ENCODE peak calls at places on chromosome 20, in four cellular contexts. One of them, this sample, is unnamed.

GRCh38 chr20:2538931-2539330 is 2.6 kb downstream of the TMC2 start:
- DNase-seq in stimulated activated CD8-positive, alpha-beta memory T cell treated with anti-CD3 and anti-CD28 coated beads, Interleukin-7, amount 100 ng/mL, for 4 hours: no peak
- DNase-seq in kidney glomerular epithelial cell: no peak
- DNase-seq in posterior vena cava: no peak
- DNase-seq in this sample: no peak

GRCh38 chr20:21125072-21125848 is 622 bp upstream of the KIZ start:
- DNase-seq in kidney glomerular epithelial cell: peak
- DNase-seq in stimulated activated CD8-positive, alpha-beta memory T cell treated with anti-CD3 and anti-CD28 coated beads, Interleukin-7, amount 100 ng/mL, for 4 hours: no peak
- DNase-seq in posterior vena cava: no peak
- DNase-seq in this sample: no peak

GRCh38 chr20:47607208-47607613 is 105.5 kb downstream of the NCOA3 start:
- DNase-seq in posterior vena cava: no peak
- DNase-seq in stimulated activated CD8-positive, alpha-beta memory T cell treated with anti-CD3 and anti-CD28 coated beads, Interleukin-7, amount 100 ng/mL, for 4 hours: no peak
- DNase-seq in kidney glomerular epithelial cell: no peak
- DNase-seq in this sample: no peak

GRCh38 chr20:23653400-23653938 is 15.7 kb upstream of the CST3 start:
- DNase-seq in kidney glomerular epithelial cell: no peak
- DNase-seq in stimulated activated CD8-positive, alpha-beta memory T cell treated with anti-CD3 and anti-CD28 coated beads, Interleukin-7, amount 100 ng/mL, for 4 hours: no peak
- DNase-seq in posterior vena cava: no peak
- DNase-seq in this sample: no peak

GRCh38 chr20:42678895-42679294 is 510.8 kb downstream of the PTPRT start:
- DNase-seq in kidney glomerular epithelial cell: no peak
- DNase-seq in posterior vena cava: no peak
- DNase-seq in stimulated activated CD8-positive, alpha-beta memory T cell treated with anti-CD3 and anti-CD28 coated beads, Interleukin-7, amount 100 ng/mL, for 4 hours: no peak
- DNase-seq in this sample: no peak

GRCh38 chr20:5197270-5197827 is 70.5 kb downstream of the CDS2 start:
- DNase-seq in posterior vena cava: no peak
- DNase-seq in stimulated activated CD8-positive, alpha-beta memory T cell treated with anti-CD3 and anti-CD28 coated beads, Interleukin-7, amount 100 ng/mL, for 4 hours: no peak
- DNase-seq in kidney glomerular epithelial cell: no peak
- DNase-seq in this sample: no peak

GRCh38 chr20:22717466-22717865 is 133.1 kb upstream of the FOXA2 start:
- DNase-seq in posterior vena cava: no peak
- DNase-seq in kidney glomerular epithelial cell: no peak
- DNase-seq in stimulated activated CD8-positive, alpha-beta memory T cell treated with anti-CD3 and anti-CD28 coated beads, Interleukin-7, amount 100 ng/mL, for 4 hours: no peak
- DNase-seq in this sample: no peak

GRCh38 chr20:36969478-36970186 is 18.1 kb upstream of the SAMHD1 start:
- DNase-seq in posterior vena cava: no peak
- DNase-seq in stimulated activated CD8-positive, alpha-beta memory T cell treated with anti-CD3 and anti-CD28 coated beads, Interleukin-7, amount 100 ng/mL, for 4 hours: no peak
- DNase-seq in kidney glomerular epithelial cell: no peak
- DNase-seq in this sample: no peak

GRCh38 chr20:57573893-57574292 is 13.0 kb downstream of the PCK1 start:
- DNase-seq in kidney glomerular epithelial cell: no peak
- DNase-seq in posterior vena cava: no peak
- DNase-seq in stimulated activated CD8-positive, alpha-beta memory T cell treated with anti-CD3 and anti-CD28 coated beads, Interleukin-7, amount 100 ng/mL, for 4 hours: no peak
- DNase-seq in this sample: no peak

GRCh38 chr20:49583343-49583668 is 15.4 kb upstream of the PTGIS start:
- DNase-seq in posterior vena cava: no peak
- DNase-seq in kidney glomerular epithelial cell: no peak
- DNase-seq in stimulated activated CD8-positive, alpha-beta memory T cell treated with anti-CD3 and anti-CD28 coated beads, Interleukin-7, amount 100 ng/mL, for 4 hours: no peak
- DNase-seq in this sample: no peak

GRCh38 chr20:60254901-60255411 is 296.7 kb downstream of the CDH26 start:
- DNase-seq in stimulated activated CD8-positive, alpha-beta memory T cell treated with anti-CD3 and anti-CD28 coated beads, Interleukin-7, amount 100 ng/mL, for 4 hours: no peak
- DNase-seq in posterior vena cava: no peak
- DNase-seq in kidney glomerular epithelial cell: no peak
- DNase-seq in this sample: no peak

GRCh38 chr20:62588458-62589149 is 53.7 kb upstream of the SLCO4A1 start:
- DNase-seq in stimulated activated CD8-positive, alpha-beta memory T cell treated with anti-CD3 and anti-CD28 coated beads, Interleukin-7, amount 100 ng/mL, for 4 hours: no peak
- DNase-seq in kidney glomerular epithelial cell: no peak
- DNase-seq in posterior vena cava: no peak
- DNase-seq in this sample: no peak

GRCh38 chr20:49140834-49141233 is 47.3 kb downstream of the STAU1 start:
- DNase-seq in kidney glomerular epithelial cell: no peak
- DNase-seq in posterior vena cava: no peak
- DNase-seq in stimulated activated CD8-positive, alpha-beta memory T cell treated with anti-CD3 and anti-CD28 coated beads, Interleukin-7, amount 100 ng/mL, for 4 hours: no peak
- DNase-seq in this sample: no peak

GRCh38 chr20:8654486-8654885 is 414.4 kb upstream of the PLCB4 start:
- DNase-seq in posterior vena cava: no peak
- DNase-seq in stimulated activated CD8-positive, alpha-beta memory T cell treated with anti-CD3 and anti-CD28 coated beads, Interleukin-7, amount 100 ng/mL, for 4 hours: no peak
- DNase-seq in kidney glomerular epithelial cell: no peak
- DNase-seq in this sample: no peak

GRCh38 chr20:46939031-46939430 is 44.4 kb downstream of the EYA2 start:
- DNase-seq in kidney glomerular epithelial cell: no peak
- DNase-seq in posterior vena cava: no peak
- DNase-seq in stimulated activated CD8-positive, alpha-beta memory T cell treated with anti-CD3 and anti-CD28 coated beads, Interleukin-7, amount 100 ng/mL, for 4 hours: no peak
- DNase-seq in this sample: no peak

GRCh38 chr20:417801-418342 is 9.8 kb downstream of the RBCK1 start:
- DNase-seq in posterior vena cava: peak
- DNase-seq in kidney glomerular epithelial cell: no peak
- DNase-seq in stimulated activated CD8-positive, alpha-beta memory T cell treated with anti-CD3 and anti-CD28 coated beads, Interleukin-7, amount 100 ng/mL, for 4 hours: no peak
- DNase-seq in this sample: no peak

GRCh38 chr20:38209736-38210405 is 44.8 kb upstream of the TGM2 start:
- DNase-seq in kidney glomerular epithelial cell: peak
- DNase-seq in posterior vena cava: no peak
- DNase-seq in stimulated activated CD8-positive, alpha-beta memory T cell treated with anti-CD3 and anti-CD28 coated beads, Interleukin-7, amount 100 ng/mL, for 4 hours: no peak
- DNase-seq in this sample: no peak

GRCh38 chr20:49701313-49701731 is 12.4 kb downstream of the B4GALT5 start:
- DNase-seq in stimulated activated CD8-positive, alpha-beta memory T cell treated with anti-CD3 and anti-CD28 coated beads, Interleukin-7, amount 100 ng/mL, for 4 hours: peak
- DNase-seq in kidney glomerular epithelial cell: no peak
- DNase-seq in posterior vena cava: no peak
- DNase-seq in this sample: no peak

GRCh38 chr20:10919549-10920140 is 245.8 kb upstream of the JAG1 start:
- DNase-seq in posterior vena cava: peak
- DNase-seq in kidney glomerular epithelial cell: no peak
- DNase-seq in stimulated activated CD8-positive, alpha-beta memory T cell treated with anti-CD3 and anti-CD28 coated beads, Interleukin-7, amount 100 ng/mL, for 4 hours: no peak
- DNase-seq in this sample: no peak

GRCh38 chr20:47857142-47857993 is 72.1 kb upstream of the SULF2 start:
- DNase-seq in posterior vena cava: no peak
- DNase-seq in kidney glomerular epithelial cell: peak
- DNase-seq in stimulated activated CD8-positive, alpha-beta memory T cell treated with anti-CD3 and anti-CD28 coated beads, Interleukin-7, amount 100 ng/mL, for 4 hours: no peak
- DNase-seq in this sample: no peak

GRCh38 chr20:32449890-32450401 is 91.8 kb downstream of the ASXL1 start:
- DNase-seq in kidney glomerular epithelial cell: no peak
- DNase-seq in posterior vena cava: no peak
- DNase-seq in stimulated activated CD8-positive, alpha-beta memory T cell treated with anti-CD3 and anti-CD28 coated beads, Interleukin-7, amount 100 ng/mL, for 4 hours: no peak
- DNase-seq in this sample: no peak

GRCh38 chr20:45095753-45096371 is 5.1 kb downstream of the KCNS1 start:
- DNase-seq in posterior vena cava: no peak
- DNase-seq in stimulated activated CD8-positive, alpha-beta memory T cell treated with anti-CD3 and anti-CD28 coated beads, Interleukin-7, amount 100 ng/mL, for 4 hours: peak
- DNase-seq in kidney glomerular epithelial cell: peak
- DNase-seq in this sample: no peak

GRCh38 chr20:15240801-15241200 is 903.4 kb upstream of the FLRT3 start:
- DNase-seq in stimulated activated CD8-positive, alpha-beta memory T cell treated with anti-CD3 and anti-CD28 coated beads, Interleukin-7, amount 100 ng/mL, for 4 hours: no peak
- DNase-seq in kidney glomerular epithelial cell: no peak
- DNase-seq in posterior vena cava: no peak
- DNase-seq in this sample: no peak

GRCh38 chr20:14883324-14883723 is 545.9 kb upstream of the FLRT3 start:
- DNase-seq in kidney glomerular epithelial cell: no peak
- DNase-seq in stimulated activated CD8-positive, alpha-beta memory T cell treated with anti-CD3 and anti-CD28 coated beads, Interleukin-7, amount 100 ng/mL, for 4 hours: no peak
- DNase-seq in posterior vena cava: no peak
- DNase-seq in this sample: no peak

GRCh38 chr20:40811660-40812414 is 122.8 kb upstream of the MAFB start:
- DNase-seq in stimulated activated CD8-positive, alpha-beta memory T cell treated with anti-CD3 and anti-CD28 coated beads, Interleukin-7, amount 100 ng/mL, for 4 hours: no peak
- DNase-seq in posterior vena cava: no peak
- DNase-seq in kidney glomerular epithelial cell: no peak
- DNase-seq in this sample: no peak

GRCh38 chr20:62662422-62662821 is 20.1 kb downstream of the SLCO4A1 start:
- DNase-seq in stimulated activated CD8-positive, alpha-beta memory T cell treated with anti-CD3 and anti-CD28 coated beads, Interleukin-7, amount 100 ng/mL, for 4 hours: no peak
- DNase-seq in posterior vena cava: no peak
- DNase-seq in kidney glomerular epithelial cell: no peak
- DNase-seq in this sample: no peak

GRCh38 chr20:17666491-17666890 is 15.6 kb downstream of the RRBP1 start:
- DNase-seq in stimulated activated CD8-positive, alpha-beta memory T cell treated with anti-CD3 and anti-CD28 coated beads, Interleukin-7, amount 100 ng/mL, for 4 hours: no peak
- DNase-seq in posterior vena cava: no peak
- DNase-seq in kidney glomerular epithelial cell: peak
- DNase-seq in this sample: no peak

GRCh38 chr20:21237956-21238355 is 65.2 kb upstream of the XRN2 start:
- DNase-seq in kidney glomerular epithelial cell: no peak
- DNase-seq in stimulated activated CD8-positive, alpha-beta memory T cell treated with anti-CD3 and anti-CD28 coated beads, Interleukin-7, amount 100 ng/mL, for 4 hours: no peak
- DNase-seq in posterior vena cava: no peak
- DNase-seq in this sample: no peak

GRCh38 chr20:46118481-46119020 is 437 bp downstream of the CD40 start:
- DNase-seq in kidney glomerular epithelial cell: peak
- DNase-seq in stimulated activated CD8-positive, alpha-beta memory T cell treated with anti-CD3 and anti-CD28 coated beads, Interleukin-7, amount 100 ng/mL, for 4 hours: no peak
- DNase-seq in posterior vena cava: peak
- DNase-seq in this sample: no peak

GRCh38 chr20:536426-537012 is 7.1 kb downstream of the CSNK2A1 start:
- DNase-seq in kidney glomerular epithelial cell: no peak
- DNase-seq in stimulated activated CD8-positive, alpha-beta memory T cell treated with anti-CD3 and anti-CD28 coated beads, Interleukin-7, amount 100 ng/mL, for 4 hours: no peak
- DNase-seq in posterior vena cava: no peak
- DNase-seq in this sample: no peak

GRCh38 chr20:30488941-30489601 is 768.4 kb upstream of the DEFB115 start:
- DNase-seq in kidney glomerular epithelial cell: no peak
- DNase-seq in stimulated activated CD8-positive, alpha-beta memory T cell treated with anti-CD3 and anti-CD28 coated beads, Interleukin-7, amount 100 ng/mL, for 4 hours: no peak
- DNase-seq in posterior vena cava: no peak
- DNase-seq in this sample: no peak

GRCh38 chr20:24969203-24970029 is 20.3 kb downstream of the CST7 start:
- DNase-seq in posterior vena cava: no peak
- DNase-seq in stimulated activated CD8-positive, alpha-beta memory T cell treated with anti-CD3 and anti-CD28 coated beads, Interleukin-7, amount 100 ng/mL, for 4 hours: no peak
- DNase-seq in kidney glomerular epithelial cell: no peak
- DNase-seq in this sample: no peak

GRCh38 chr20:25042531-25043498 is 15.1 kb downstream of the ACSS1 start:
- DNase-seq in stimulated activated CD8-positive, alpha-beta memory T cell treated with anti-CD3 and anti-CD28 coated beads, Interleukin-7, amount 100 ng/mL, for 4 hours: no peak
- DNase-seq in kidney glomerular epithelial cell: no peak
- DNase-seq in posterior vena cava: peak
- DNase-seq in this sample: peak

GRCh38 chr20:57157106-57157691 is 109.2 kb downstream of the BMP7 start:
- DNase-seq in posterior vena cava: no peak
- DNase-seq in stimulated activated CD8-positive, alpha-beta memory T cell treated with anti-CD3 and anti-CD28 coated beads, Interleukin-7, amount 100 ng/mL, for 4 hours: no peak
- DNase-seq in kidney glomerular epithelial cell: no peak
- DNase-seq in this sample: no peak

GRCh38 chr20:25318471-25319240 is 70.8 kb downstream of the PYGB start:
- DNase-seq in stimulated activated CD8-positive, alpha-beta memory T cell treated with anti-CD3 and anti-CD28 coated beads, Interleukin-7, amount 100 ng/mL, for 4 hours: no peak
- DNase-seq in kidney glomerular epithelial cell: no peak
- DNase-seq in posterior vena cava: no peak
- DNase-seq in this sample: peak

GRCh38 chr20:57392130-57392445 is 892 bp downstream of the RBM38 start:
- DNase-seq in posterior vena cava: peak
- DNase-seq in kidney glomerular epithelial cell: no peak
- DNase-seq in stimulated activated CD8-positive, alpha-beta memory T cell treated with anti-CD3 and anti-CD28 coated beads, Interleukin-7, amount 100 ng/mL, for 4 hours: no peak
- DNase-seq in this sample: no peak

GRCh38 chr20:25246182-25246943 is 1.5 kb upstream of the PYGB start:
- DNase-seq in posterior vena cava: peak
- DNase-seq in kidney glomerular epithelial cell: no peak
- DNase-seq in stimulated activated CD8-positive, alpha-beta memory T cell treated with anti-CD3 and anti-CD28 coated beads, Interleukin-7, amount 100 ng/mL, for 4 hours: no peak
- DNase-seq in this sample: no peak

This sample was measured in SIG-M5.